ENCODE peak calls at places on chromosomes 7 and 10, in ten cellular contexts. A is left lung; K is activated T-cell treated with anti-CD3 and anti-CD28 coated beads, Interleukin-2, amount 50 U/mL, for 4 hours; F is T-helper 17 cell; B is left ventricle myocardium superior; E is T-cell; W is left cardiac atrium; Y is naive thymus-derived CD4-positive, alpha-beta T cell; N is heart right ventricle; U is left lobe of liver. O is an unnamed sample.

GRCh38 chr7:27101906-27102577 is 441 bp downstream of the HOXA2 start:
- ATAC-seq in A (no peak), K (no peak), F (no peak), B (no peak), E (no peak), W (no peak), Y (no peak), N (no peak), U (no peak), O (no peak)

GRCh38 chr7:106566174-106566573 is 94.8 kb downstream of the CCDC71L start:
- ATAC-seq in A (no peak), K (no peak), F (no peak), B (no peak), E (no peak), W (no peak), Y (no peak), N (no peak), U (no peak), O (no peak)

GRCh38 chr10:97333351-97333600 is 1.3 kb downstream of the FRAT2 start:
- ATAC-seq in A (peak), K (peak), F (no peak), B (no peak), E (no peak), W (no peak), Y (no peak), N (no peak), U (no peak), O (no peak)

GRCh38 chr7:21412291-21412896 is 15.5 kb upstream of the SP4 start:
- ATAC-seq in A (peak), K (no peak), F (peak), B (peak), E (peak), W (no peak), Y (peak), N (no peak), U (no peak), O (no peak)

GRCh38 chr7:151342102-151342646 is 562 bp downstream of the NUB1 start:
- ATAC-seq in A (no peak), K (peak), F (peak), B (no peak), E (no peak), W (no peak), Y (peak), N (no peak), U (no peak), O (no peak)

GRCh38 chr10:132546567-132547420 is 9.2 kb downstream of the INPP5A start:
- ATAC-seq in A (peak), K (no peak), F (no peak), B (peak), E (no peak), W (no peak), Y (no peak), N (no peak), U (peak), O (no peak)

GRCh38 chr7:44101966-44102845 is 1.9 kb upstream of the AEBP1 start:
- ATAC-seq in A (no peak), K (no peak), F (no peak), B (no peak), E (no peak), W (peak), Y (no peak), N (no peak), U (no peak), O (no peak)

GRCh38 chr10:72276013-72276387 is 2.3 kb downstream of the DDIT4 start:
- ATAC-seq in A (no peak), K (no peak), F (no peak), B (no peak), E (no peak), W (no peak), Y (no peak), N (no peak), U (peak), O (no peak)

GRCh38 chr7:90984692-90985091 is 279.5 kb upstream of the FZD1 start:
- ATAC-seq in A (no peak), K (no peak), F (no peak), B (no peak), E (no peak), W (no peak), Y (no peak), N (no peak), U (no peak), O (no peak)

GRCh38 chr10:3791974-3792633 is 7.1 kb upstream of the KLF6 start:
- ATAC-seq in A (no peak), K (peak), F (no peak), B (no peak), E (no peak), W (no peak), Y (no peak), N (no peak), U (no peak), O (no peak)

GRCh38 chr7:155858521-155859061 is 46.3 kb upstream of the SHH start:
- ATAC-seq in A (peak), K (no peak), F (no peak), B (no peak), E (no peak), W (peak), Y (no peak), N (no peak), U (no peak), O (no peak)

GRCh38 chr7:17523813-17524741 is 225.6 kb downstream of the AHR start:
- ATAC-seq in A (peak), K (no peak), F (peak), B (peak), E (no peak), W (peak), Y (no peak), N (no peak), U (peak), O (peak)

GRCh38 chr7:56110611-56111010 is 4.3 kb upstream of the CHCHD2 start:
- ATAC-seq in A (no peak), K (no peak), F (no peak), B (no peak), E (no peak), W (no peak), Y (no peak), N (no peak), U (no peak), O (no peak)

GRCh38 chr7:123557016-123557630 is 495 bp downstream of the NDUFA5 start:
- ATAC-seq in A (peak), K (peak), F (no peak), B (peak), E (peak), W (peak), Y (no peak), N (peak), U (peak), O (peak)

GRCh38 chr10:124802313-124802675 is 675 bp downstream of the ABRAXAS2 start:
- ATAC-seq in A (peak), K (peak), F (peak), B (peak), E (no peak), W (peak), Y (peak), N (no peak), U (peak), O (no peak)

GRCh38 chr10:124909563-124909962 is 32.4 kb upstream of the ZRANB1 start:
- ATAC-seq in A (no peak), K (no peak), F (no peak), B (no peak), E (no peak), W (no peak), Y (no peak), N (no peak), U (peak), O (no peak)

GRCh38 chr10:74051729-74052342 is 53.9 kb downstream of the VCL start:
- ATAC-seq in A (no peak), K (no peak), F (no peak), B (peak), E (no peak), W (peak), Y (no peak), N (no peak), U (peak), O (no peak)

GRCh38 chr10:132306951-132307751 is 599 bp downstream of the STK32C start:
- ATAC-seq in A (peak), K (peak), F (peak), B (no peak), E (peak), W (no peak), Y (peak), N (no peak), U (peak), O (peak)

GRCh38 chr7:151738925-151739324 is 138.0 kb downstream of the PRKAG2 start:
- ATAC-seq in A (no peak), K (no peak), F (no peak), B (no peak), E (no peak), W (no peak), Y (no peak), N (no peak), U (no peak), O (no peak)

GRCh38 chr7:32533313-32534024 is 38.2 kb downstream of the AVL9 start:
- ATAC-seq in A (peak), K (no peak), F (no peak), B (peak), E (no peak), W (no peak), Y (no peak), N (no peak), U (no peak), O (no peak)

GRCh38 chr10:89959433-89960110 is 258.2 kb downstream of the KIF20B start:
- ATAC-seq in A (no peak), K (no peak), F (no peak), B (no peak), E (no peak), W (no peak), Y (no peak), N (no peak), U (no peak), O (no peak)

GRCh38 chr7:156753630-156754029 is 113.1 kb downstream of the RNF32 start:
- ATAC-seq in A (no peak), K (no peak), F (no peak), B (no peak), E (no peak), W (no peak), Y (no peak), N (no peak), U (no peak), O (no peak)

GRCh38 chr7:103902917-103903316 is 86.5 kb downstream of the RELN start:
- ATAC-seq in A (no peak), K (no peak), F (no peak), B (no peak), E (no peak), W (no peak), Y (no peak), N (no peak), U (no peak), O (no peak)

GRCh38 chr10:110081914-110082313 is 74.1 kb downstream of the ADD3 start:
- ATAC-seq in A (peak), K (no peak), F (peak), B (peak), E (no peak), W (peak), Y (peak), N (peak), U (peak), O (peak)

GRCh38 chr7:96669812-96670211 is 39.8 kb downstream of the SEM1 start:
- ATAC-seq in A (no peak), K (no peak), F (no peak), B (no peak), E (no peak), W (no peak), Y (no peak), N (no peak), U (no peak), O (no peak)

GRCh38 chr10:17737021-17737965 is 14.7 kb upstream of the TMEM236 start:
- ATAC-seq in A (peak), K (no peak), F (peak), B (peak), E (no peak), W (peak), Y (peak), N (no peak), U (peak), O (no peak)

GRCh38 chr7:101817031-101817929 is at the start of gene CUX1:
- ATAC-seq in A (peak), K (peak), F (peak), B (peak), E (peak), W (peak), Y (peak), N (no peak), U (peak), O (peak)

GRCh38 chr10:101778151-101778780 is 2.4 kb upstream of the FGF8 start:
- ATAC-seq in A (no peak), K (no peak), F (no peak), B (no peak), E (no peak), W (no peak), Y (no peak), N (no peak), U (no peak), O (no peak)

GRCh38 chr7:36034020-36034419 is 119.0 kb upstream of the EEPD1 start:
- ATAC-seq in A (no peak), K (no peak), F (no peak), B (no peak), E (no peak), W (no peak), Y (no peak), N (no peak), U (no peak), O (no peak)

GRCh38 chr7:113918946-113919345 is at the start of gene PPP1R3A:
- ATAC-seq in A (no peak), K (no peak), F (no peak), B (peak), E (no peak), W (peak), Y (no peak), N (peak), U (no peak), O (no peak)

GRCh38 chr7:74197449-74198108 is 12.2 kb upstream of the LAT2 start:
- ATAC-seq in A (no peak), K (peak), F (peak), B (no peak), E (no peak), W (no peak), Y (peak), N (no peak), U (no peak), O (no peak)

GRCh38 chr10:70130878-70131559 is 1.6 kb downstream of the AIFM2 start:
- ATAC-seq in A (peak), K (no peak), F (no peak), B (no peak), E (no peak), W (no peak), Y (no peak), N (no peak), U (peak), O (peak)

GRCh38 chr10:79079490-79080355 is 11.0 kb downstream of the ZMIZ1 start:
- ATAC-seq in A (peak), K (no peak), F (no peak), B (peak), E (no peak), W (peak), Y (no peak), N (no peak), U (no peak), O (peak)

GRCh38 chr7:2257651-2258050 is 15.6 kb downstream of the NUDT1 start:
- ATAC-seq in A (no peak), K (no peak), F (no peak), B (no peak), E (no peak), W (no peak), Y (no peak), N (no peak), U (no peak), O (no peak)

GRCh38 chr10:3850999-3851937 is 66.3 kb upstream of the KLF6 start:
- ATAC-seq in A (peak), K (no peak), F (no peak), B (peak), E (no peak), W (peak), Y (peak), N (peak), U (peak), O (peak)